ENCODE peak calls at places on chromosomes 12 and 14, in four cellular contexts. One of them, this sample, is unnamed. For H3K4me1, the result is how much of the 10 kb centered on the place peaks cover.

GRCh38 chr12:31773223-31773750 is 44.5 kb upstream of the AMN1 start:
- DNase-seq in right cardiac atrium: no peak
- DNase-seq in CD8-positive, alpha-beta memory T cell: no peak
- DNase-seq in Peyer's patch: no peak
- DNase-seq in this sample: no peak

GRCh38 chr14:79418649-79419415 is 792.5 kb downstream of the DIO2 start:
- DNase-seq in Peyer's patch: no peak
- DNase-seq in CD8-positive, alpha-beta memory T cell: no peak
- DNase-seq in right cardiac atrium: no peak
- DNase-seq in this sample: no peak

GRCh38 chr14:54652188-54652889 is 85.4 kb downstream of the SAMD4A start:
- DNase-seq in right cardiac atrium: peak
- DNase-seq in Peyer's patch: no peak
- DNase-seq in CD8-positive, alpha-beta memory T cell: no peak
- DNase-seq in this sample: peak

GRCh38 chr14:47020500-47020899 is 368.9 kb upstream of the RPL10L start:
- DNase-seq in right cardiac atrium: no peak
- DNase-seq in Peyer's patch: no peak
- DNase-seq in CD8-positive, alpha-beta memory T cell: no peak
- DNase-seq in this sample: no peak

GRCh38 chr12:20415013-20415412 is 46.7 kb downstream of the PDE3A start:
- DNase-seq in CD8-positive, alpha-beta memory T cell: no peak
- DNase-seq in right cardiac atrium: peak
- DNase-seq in Peyer's patch: no peak
- DNase-seq in this sample: no peak

GRCh38 chr12:63480186-63480585 is 188.1 kb downstream of the DPY19L2 start:
- DNase-seq in CD8-positive, alpha-beta memory T cell: no peak
- DNase-seq in Peyer's patch: no peak
- DNase-seq in right cardiac atrium: no peak
- DNase-seq in this sample: no peak

GRCh38 chr12:96743606-96744005 is 163.5 kb upstream of the NEDD1 start:
- DNase-seq in Peyer's patch: no peak
- DNase-seq in CD8-positive, alpha-beta memory T cell: no peak
- DNase-seq in right cardiac atrium: no peak
- DNase-seq in this sample: no peak

GRCh38 chr12:71061451-71061850 is 96.3 kb downstream of the TSPAN8 start:
- DNase-seq in right cardiac atrium: no peak
- DNase-seq in CD8-positive, alpha-beta memory T cell: no peak
- DNase-seq in Peyer's patch: no peak
- DNase-seq in this sample: no peak

GRCh38 chr14:73461478-73462077 is 3.2 kb upstream of the NUMB start:
- DNase-seq in Peyer's patch: no peak
- DNase-seq in right cardiac atrium: no peak
- DNase-seq in CD8-positive, alpha-beta memory T cell: no peak
- DNase-seq in this sample: no peak

GRCh38 chr12:102811125-102811737 is 105.8 kb downstream of the PAH start:
- DNase-seq in CD8-positive, alpha-beta memory T cell: no peak
- DNase-seq in right cardiac atrium: no peak
- DNase-seq in Peyer's patch: no peak
- DNase-seq in this sample: no peak

GRCh38 chr12:100243137-100243536 is 23.7 kb downstream of the DEPDC4 start:
- DNase-seq in right cardiac atrium: no peak
- DNase-seq in Peyer's patch: no peak
- DNase-seq in CD8-positive, alpha-beta memory T cell: no peak
- DNase-seq in this sample: no peak

GRCh38 chr14:30763891-30764290 is 110.5 kb upstream of the COCH start:
- DNase-seq in right cardiac atrium: no peak
- DNase-seq in Peyer's patch: no peak
- DNase-seq in CD8-positive, alpha-beta memory T cell: no peak
- DNase-seq in this sample: no peak

GRCh38 chr14:89349196-89350008 is 67.6 kb downstream of the FOXN3 start:
- DNase-seq in Peyer's patch: peak
- DNase-seq in CD8-positive, alpha-beta memory T cell: no peak
- DNase-seq in right cardiac atrium: no peak
- DNase-seq in this sample: no peak

GRCh38 chr12:49838973-49839633 is 3.8 kb downstream of the BCDIN3D start:
- DNase-seq in CD8-positive, alpha-beta memory T cell: no peak
- DNase-seq in Peyer's patch: no peak
- DNase-seq in right cardiac atrium: no peak
- DNase-seq in this sample: no peak

GRCh38 chr14:95307402-95308041 is 12.2 kb downstream of the CLMN start:
- DNase-seq in CD8-positive, alpha-beta memory T cell: no peak
- DNase-seq in right cardiac atrium: peak
- DNase-seq in Peyer's patch: no peak
- DNase-seq in this sample: peak

GRCh38 chr12:105167346-105167745 is 59.8 kb downstream of the WASHC4 start:
- DNase-seq in CD8-positive, alpha-beta memory T cell: no peak
- DNase-seq in right cardiac atrium: no peak
- DNase-seq in Peyer's patch: no peak
- DNase-seq in this sample: no peak

GRCh38 chr12:9811651-9812050 is 15.6 kb upstream of the KLRF1 start:
- DNase-seq in CD8-positive, alpha-beta memory T cell: no peak
- DNase-seq in Peyer's patch: no peak
- DNase-seq in right cardiac atrium: no peak
- DNase-seq in this sample: no peak

GRCh38 chr14:32050839-32051238 is 26.3 kb upstream of the ARHGAP5 start:
- DNase-seq in CD8-positive, alpha-beta memory T cell: no peak
- DNase-seq in right cardiac atrium: no peak
- DNase-seq in Peyer's patch: no peak
- DNase-seq in this sample: no peak

GRCh38 chr12:54891717-54892478 is 37.6 kb downstream of the MUCL1 start:
- DNase-seq in CD8-positive, alpha-beta memory T cell: no peak
- DNase-seq in Peyer's patch: no peak
- DNase-seq in right cardiac atrium: no peak
- DNase-seq in this sample: no peak

DNA sequence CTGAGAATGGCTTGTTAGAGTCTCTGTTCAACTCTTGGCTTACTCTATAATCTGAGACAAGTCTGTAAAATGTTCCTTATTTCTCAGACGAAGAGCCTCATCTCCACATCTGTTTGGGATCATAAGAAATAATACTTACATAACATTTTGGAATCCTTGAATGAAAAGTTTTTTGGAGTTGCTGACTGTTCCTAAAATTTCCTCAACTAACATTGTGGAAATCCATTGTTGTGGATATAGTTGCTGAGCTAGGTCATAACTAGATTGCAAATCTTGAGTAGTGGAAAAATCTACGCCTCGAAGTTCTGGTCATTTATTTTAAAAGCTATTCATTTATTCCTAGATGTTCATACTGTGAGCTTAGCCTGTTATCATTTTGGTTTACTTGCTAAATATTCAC is 402.9 kb downstream of the ZFP36L1 start:
- DNase-seq in Peyer's patch: no peak
- DNase-seq in right cardiac atrium: no peak
- DNase-seq in CD8-positive, alpha-beta memory T cell: no peak
- DNase-seq in this sample: no peak
- H3K4me1 ChIP-seq in Peyer's patch: under half
- H3K4me1 ChIP-seq in right cardiac atrium: under half
- H3K4me1 ChIP-seq in CD8-positive, alpha-beta memory T cell: under half
- H3K4me1 ChIP-seq in this sample: under half

DNA sequence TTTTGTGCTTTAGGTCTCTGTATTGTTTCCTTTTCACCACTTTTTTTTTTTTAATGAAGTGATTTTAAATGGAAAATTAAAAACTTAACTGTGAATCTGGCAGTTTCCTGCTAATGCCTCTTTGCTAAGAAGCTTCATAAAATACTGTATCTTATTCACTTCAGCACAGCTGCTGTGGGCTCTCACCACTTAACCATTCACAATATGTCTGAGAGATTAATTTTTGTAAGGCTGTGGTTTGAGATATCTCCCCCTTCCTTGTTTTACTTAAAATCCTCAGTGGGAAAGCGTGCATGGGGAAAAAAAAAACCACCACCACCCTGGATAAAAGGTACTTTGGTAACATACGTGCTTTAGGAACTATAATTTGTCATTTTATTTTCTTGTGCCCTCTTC is 115.9 kb downstream of the ETV6 start:
- DNase-seq in Peyer's patch: no peak
- DNase-seq in CD8-positive, alpha-beta memory T cell: no peak
- DNase-seq in right cardiac atrium: no peak
- DNase-seq in this sample: no peak
- H3K4me1 ChIP-seq in Peyer's patch: under half
- H3K4me1 ChIP-seq in CD8-positive, alpha-beta memory T cell: under half
- H3K4me1 ChIP-seq in right cardiac atrium: under half
- H3K4me1 ChIP-seq in this sample: under half

GRCh38 chr14:103524002-103524785 is 1.6 kb upstream of the CKB start:
- DNase-seq in Peyer's patch: no peak
- DNase-seq in right cardiac atrium: peak
- DNase-seq in CD8-positive, alpha-beta memory T cell: no peak
- DNase-seq in this sample: no peak
- H3K4me1 ChIP-seq in Peyer's patch: under half
- H3K4me1 ChIP-seq in right cardiac atrium: under half
- H3K4me1 ChIP-seq in CD8-positive, alpha-beta memory T cell: under half
- H3K4me1 ChIP-seq in this sample: under half

GRCh38 chr12:53290661-53291060 is 4.7 kb upstream of the PFDN5 start:
- DNase-seq in CD8-positive, alpha-beta memory T cell: no peak
- DNase-seq in Peyer's patch: no peak
- DNase-seq in right cardiac atrium: no peak
- DNase-seq in this sample: no peak

GRCh38 chr12:53288322-53288721 is 7.0 kb upstream of the PFDN5 start:
- DNase-seq in CD8-positive, alpha-beta memory T cell: no peak
- DNase-seq in Peyer's patch: no peak
- DNase-seq in right cardiac atrium: no peak
- DNase-seq in this sample: peak

GRCh38 chr12:53289891-53290290 is 5.5 kb upstream of the PFDN5 start:
- DNase-seq in right cardiac atrium: no peak
- DNase-seq in Peyer's patch: no peak
- DNase-seq in CD8-positive, alpha-beta memory T cell: no peak
- DNase-seq in this sample: no peak

GRCh38 chr12:53286448-53286847 is 8.9 kb upstream of the PFDN5 start:
- DNase-seq in CD8-positive, alpha-beta memory T cell: no peak
- DNase-seq in right cardiac atrium: no peak
- DNase-seq in Peyer's patch: no peak
- DNase-seq in this sample: peak

DNA sequence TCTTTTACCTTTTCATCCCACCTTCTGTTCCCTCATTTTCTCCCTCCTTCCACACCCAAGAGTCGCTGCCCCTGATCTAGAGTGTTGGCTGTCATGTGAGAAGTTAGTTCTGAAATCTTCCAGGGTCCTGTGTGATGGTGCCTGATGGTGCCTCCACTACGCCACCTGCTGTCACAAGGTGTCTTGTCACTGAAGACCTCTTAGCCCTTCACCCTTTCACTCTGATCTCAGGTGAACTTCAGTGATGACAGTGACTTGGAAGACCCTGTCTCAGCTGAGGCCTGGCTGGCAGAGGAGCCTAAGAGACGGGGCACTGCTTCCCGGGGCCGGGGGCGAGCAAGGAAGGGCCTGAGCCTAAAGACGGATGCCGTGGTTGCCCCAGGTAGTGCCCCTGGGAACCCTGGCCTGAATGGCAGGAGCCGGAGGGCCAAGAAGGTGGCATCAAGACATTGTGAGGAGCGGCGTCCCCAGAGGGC is 7.6 kb upstream of the PFDN5 start:
- DNase-seq in Peyer's patch: peak
- DNase-seq in CD8-positive, alpha-beta memory T cell: peak
- DNase-seq in right cardiac atrium: peak
- DNase-seq in this sample: peak
- H3K4me1 ChIP-seq in Peyer's patch: under half
- H3K4me1 ChIP-seq in CD8-positive, alpha-beta memory T cell: under half
- H3K4me1 ChIP-seq in right cardiac atrium: under half
- H3K4me1 ChIP-seq in this sample: under half

GRCh38 chr12:106956048-106956935 is 585 bp downstream of the TMEM263 start:
- DNase-seq in right cardiac atrium: peak
- DNase-seq in Peyer's patch: peak
- DNase-seq in CD8-positive, alpha-beta memory T cell: peak
- DNase-seq in this sample: peak
- H3K4me1 ChIP-seq in right cardiac atrium: under half
- H3K4me1 ChIP-seq in Peyer's patch: under half
- H3K4me1 ChIP-seq in CD8-positive, alpha-beta memory T cell: under half
- H3K4me1 ChIP-seq in this sample: under half

DNA sequence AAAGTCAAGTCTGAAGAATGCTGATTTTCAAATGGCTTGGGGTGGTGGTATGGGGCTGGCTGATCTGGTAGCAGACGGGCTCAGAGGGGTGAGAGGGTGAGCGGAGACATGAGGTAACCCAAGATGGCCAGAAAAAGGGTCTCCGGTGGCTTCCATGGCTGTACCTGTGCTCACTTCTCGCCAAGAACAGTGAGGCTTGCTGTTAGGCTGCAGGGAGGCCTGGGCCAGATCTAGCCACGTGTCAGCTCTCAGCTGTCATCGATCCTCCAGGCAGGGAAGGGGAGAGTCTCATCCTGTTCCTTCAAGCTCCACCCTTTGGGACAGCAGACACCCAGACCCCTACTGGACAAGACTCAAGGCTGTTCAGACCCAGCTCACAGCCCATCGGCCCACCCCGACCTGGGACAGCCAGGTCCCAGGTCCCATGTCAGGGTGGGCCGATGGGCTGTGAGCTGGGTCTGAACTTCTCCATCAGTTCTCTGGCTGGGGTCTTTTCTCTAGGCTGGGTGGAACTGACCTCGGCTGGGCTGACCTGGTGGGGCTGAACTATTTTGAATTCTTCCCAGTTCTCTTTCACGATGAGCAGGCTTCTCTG is 9.0 kb downstream of the LRTM2 start:
- DNase-seq in Peyer's patch: no peak
- DNase-seq in right cardiac atrium: peak
- DNase-seq in CD8-positive, alpha-beta memory T cell: no peak
- DNase-seq in this sample: peak
- H3K4me1 ChIP-seq in Peyer's patch: under half
- H3K4me1 ChIP-seq in right cardiac atrium: under half
- H3K4me1 ChIP-seq in CD8-positive, alpha-beta memory T cell: under half
- H3K4me1 ChIP-seq in this sample: under half

DNA sequence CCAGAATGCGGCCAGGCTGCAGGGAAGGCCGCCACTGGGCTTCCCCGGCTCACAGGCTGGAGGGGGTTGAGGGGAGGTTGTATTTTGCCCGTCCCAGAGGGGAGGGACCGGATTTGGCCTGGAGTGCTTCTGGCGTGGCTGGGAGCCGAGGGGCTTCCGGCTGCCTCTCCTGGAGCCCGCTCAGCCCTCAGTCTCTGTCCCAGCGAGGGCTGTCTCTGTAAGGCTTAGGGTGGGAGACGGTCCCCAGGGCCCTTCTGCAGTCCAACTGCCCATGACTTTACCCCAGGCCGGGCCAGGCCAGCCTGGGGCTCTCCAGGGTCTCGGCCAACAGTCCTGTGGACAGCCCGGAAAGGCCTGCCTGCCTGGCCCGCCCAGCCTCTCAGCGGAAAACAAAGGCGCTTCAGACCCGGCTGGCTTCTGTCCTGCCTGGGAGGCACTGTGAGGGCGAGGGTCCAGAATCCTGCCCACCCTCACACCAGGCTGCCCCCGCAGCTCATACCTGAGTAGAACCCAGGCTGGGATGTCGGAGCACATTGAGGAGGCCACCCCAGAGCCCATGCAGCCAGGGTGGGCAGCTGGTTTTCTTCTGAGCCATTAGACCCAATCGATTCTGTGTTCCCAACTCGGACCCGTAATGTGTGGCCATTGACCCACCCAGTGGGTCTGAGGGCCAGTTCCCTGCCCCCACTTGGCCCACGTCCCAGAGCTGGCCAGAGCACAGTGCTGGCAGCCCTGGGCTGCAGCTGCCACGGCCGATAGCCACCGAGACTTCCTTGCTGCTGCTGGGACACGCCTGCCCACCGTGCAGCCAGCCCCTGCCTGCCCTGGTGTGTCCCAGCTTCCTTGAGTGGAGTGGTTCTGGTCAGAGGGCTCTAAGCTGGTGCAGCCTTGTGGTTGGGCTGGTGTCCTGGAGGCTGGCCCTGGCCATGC is 1.6 kb downstream of the CRIP2 start:
- DNase-seq in Peyer's patch: no peak
- DNase-seq in right cardiac atrium: peak
- DNase-seq in CD8-positive, alpha-beta memory T cell: no peak
- DNase-seq in this sample: peak
- H3K4me1 ChIP-seq in Peyer's patch: half or more
- H3K4me1 ChIP-seq in right cardiac atrium: under half
- H3K4me1 ChIP-seq in CD8-positive, alpha-beta memory T cell: half or more
- H3K4me1 ChIP-seq in this sample: under half